ENCODE peak calls at places on chromosome 10, in ten cellular contexts. E, J, S, F, L, Q, B, Y, K and M are unnamed samples.

GRCh38 chr10:119541459-119542356 is 811 bp downstream of the RGS10 start:
- DNase-seq in E (no peak), J (no peak), S (peak), F (peak), L (no peak), Q (peak), B (no peak), Y (no peak), K (peak), M (no peak)

GRCh38 chr10:3239066-3239919 is 66.7 kb upstream of the PITRM1 start:
- DNase-seq in E (peak), J (peak), S (peak), F (peak), L (peak), Q (peak), B (no peak), Y (peak), K (peak), M (peak)

GRCh38 chr10:77898323-77899079 is 28.1 kb downstream of the DLG5 start:
- DNase-seq in E (peak), J (peak), S (peak), F (peak), L (no peak), Q (no peak), B (no peak), Y (no peak), K (no peak), M (no peak)

GRCh38 chr10:85642421-85643170 is 724.0 kb downstream of the GRID1 start:
- DNase-seq in E (no peak), J (peak), S (no peak), F (no peak), L (peak), Q (no peak), B (no peak), Y (no peak), K (peak), M (peak)

GRCh38 chr10:88670497-88670896 is 6.3 kb downstream of the LIPF start:
- DNase-seq in E (no peak), J (no peak), S (no peak), F (no peak), L (no peak), Q (no peak), B (no peak), Y (no peak), K (no peak), M (no peak)

GRCh38 chr10:84214612-84215235 is 10.6 kb downstream of the LRIT2 start:
- DNase-seq in E (no peak), J (no peak), S (peak), F (no peak), L (no peak), Q (no peak), B (no peak), Y (no peak), K (peak), M (no peak)

GRCh38 chr10:122688293-122688989 is 11.2 kb downstream of the C10orf120 start:
- DNase-seq in E (peak), J (no peak), S (no peak), F (no peak), L (no peak), Q (no peak), B (no peak), Y (no peak), K (peak), M (peak)

GRCh38 chr10:89426230-89426868 is 12.0 kb downstream of the IFIT5 start:
- DNase-seq in E (no peak), J (no peak), S (no peak), F (no peak), L (peak), Q (no peak), B (peak), Y (peak), K (peak), M (peak)

GRCh38 chr10:31118561-31118960 is 86.9 kb upstream of the ZNF438 start:
- DNase-seq in E (no peak), J (no peak), S (no peak), F (no peak), L (no peak), Q (no peak), B (no peak), Y (peak), K (peak), M (peak)

GRCh38 chr10:114708717-114709352 is 50.8 kb upstream of the ABLIM1 start:
- DNase-seq in E (no peak), J (no peak), S (no peak), F (no peak), L (peak), Q (no peak), B (peak), Y (peak), K (peak), M (peak)

GRCh38 chr10:132390455-132391371 is 6.3 kb upstream of the PWWP2B start:
- DNase-seq in E (peak), J (no peak), S (no peak), F (peak), L (no peak), Q (peak), B (no peak), Y (no peak), K (no peak), M (no peak)

GRCh38 chr10:122510326-122510725 is 49.0 kb downstream of the HTRA1 start:
- DNase-seq in E (no peak), J (no peak), S (no peak), F (no peak), L (no peak), Q (no peak), B (no peak), Y (no peak), K (no peak), M (no peak)

GRCh38 chr10:95242581-95243317 is 48.1 kb downstream of the PDLIM1 start:
- DNase-seq in E (peak), J (no peak), S (no peak), F (no peak), L (no peak), Q (no peak), B (no peak), Y (peak), K (peak), M (no peak)

GRCh38 chr10:32972454-32972853 is 14.4 kb upstream of the ITGB1 start:
- DNase-seq in E (no peak), J (no peak), S (no peak), F (no peak), L (no peak), Q (no peak), B (no peak), Y (no peak), K (no peak), M (no peak)
- TF ChIP-seq CTCF in E (no peak), J (no peak), S (no peak), F (no peak), L (no peak), Q (no peak), B (no peak), Y (no peak), K (no peak), M (no peak)

GRCh38 chr10:110802551-110803238 is 69.0 kb upstream of the PDCD4 start:
- DNase-seq in E (peak), J (peak), S (peak), F (peak), L (no peak), Q (peak), B (peak), Y (peak), K (no peak), M (peak)

GRCh38 chr10:110803239-110803593 is 68.5 kb upstream of the PDCD4 start:
- DNase-seq in E (no peak), J (no peak), S (no peak), F (no peak), L (no peak), Q (no peak), B (no peak), Y (no peak), K (no peak), M (no peak)

GRCh38 chr10:110802090-110802489 is 69.6 kb upstream of the PDCD4 start:
- DNase-seq in E (no peak), J (no peak), S (no peak), F (no peak), L (no peak), Q (no peak), B (peak), Y (peak), K (no peak), M (no peak)

GRCh38 chr10:110805292-110805691 is 66.4 kb upstream of the PDCD4 start:
- DNase-seq in E (no peak), J (no peak), S (no peak), F (no peak), L (no peak), Q (no peak), B (no peak), Y (no peak), K (no peak), M (no peak)

GRCh38 chr10:110803830-110804338 is 67.8 kb upstream of the PDCD4 start:
- DNase-seq in E (peak), J (no peak), S (peak), F (no peak), L (peak), Q (peak), B (no peak), Y (peak), K (peak), M (no peak)
- H3K4me3 ChIP-seq in E (no peak), J (no peak), S (no peak), F (no peak), L (no peak), Q (no peak), B (no peak), Y (no peak), K (no peak), M (no peak)

DNA sequence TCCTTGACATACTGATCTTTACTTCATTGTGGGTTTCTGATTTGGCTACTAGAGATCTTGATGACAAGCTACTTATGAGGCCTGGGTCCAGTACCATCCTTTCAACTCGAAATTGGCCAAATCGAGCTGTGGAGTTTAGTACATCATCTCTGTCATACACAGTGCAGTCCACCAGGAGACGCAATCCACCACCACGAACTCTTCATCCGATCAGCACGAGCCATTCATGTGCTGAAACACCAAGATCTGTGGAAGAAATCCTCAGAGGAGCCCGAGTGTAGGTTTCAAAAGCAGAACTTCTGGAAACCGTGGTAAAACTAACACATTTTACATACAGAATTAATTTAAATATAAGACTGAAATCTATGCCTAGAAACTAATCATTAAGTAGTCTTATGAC is 14.2 kb downstream of the DNAJC9 start:
- DNase-seq in E (no peak), J (no peak), S (no peak), F (no peak), L (no peak), Q (no peak), B (no peak), Y (no peak), K (peak), M (no peak)
- TF ChIP-seq CTCF in E (no peak), J (no peak), S (no peak), F (no peak), L (peak), Q (no peak), B (peak), Y (no peak), K (peak), M (peak)

DNA sequence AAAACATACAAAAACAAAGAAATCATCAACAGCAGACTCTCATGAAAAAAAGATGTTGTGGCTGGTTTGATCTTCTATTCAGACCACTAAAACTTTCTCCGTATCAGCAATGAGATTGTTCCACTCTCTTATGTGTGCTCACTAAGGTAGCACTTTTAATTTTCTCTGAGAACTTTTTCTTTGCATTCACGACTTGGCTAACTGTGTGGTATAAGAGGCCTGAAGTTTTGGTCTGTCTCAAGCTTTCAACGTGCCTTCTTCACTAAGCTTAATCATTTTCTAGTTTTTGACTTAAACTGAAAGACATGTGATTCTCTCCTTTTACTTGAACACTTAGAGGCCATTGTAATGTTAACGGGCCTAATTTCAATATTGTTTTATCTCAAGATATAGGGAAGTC is 1231.6 kb downstream of the SORCS3 start:
- DNase-seq in E (no peak), J (no peak), S (no peak), F (no peak), L (no peak), Q (no peak), B (no peak), Y (no peak), K (no peak), M (no peak)
- H3K4me3 ChIP-seq in E (no peak), J (no peak), S (no peak), F (no peak), L (no peak), Q (no peak), B (no peak), Y (no peak), K (no peak), M (no peak)

GRCh38 chr10:124632064-124632531 is 112.1 kb downstream of the FAM53B start:
- DNase-seq in E (peak), J (no peak), S (no peak), F (peak), L (no peak), Q (peak), B (no peak), Y (no peak), K (no peak), M (no peak)
- TF ChIP-seq CTCF in E (no peak), J (no peak), S (no peak), F (peak), L (no peak), Q (peak), B (peak), Y (peak), K (no peak), M (peak)

GRCh38 chr10:130111848-130112180 is 1.2 kb upstream of the C10orf143 start:
- DNase-seq in E (no peak), J (no peak), S (no peak), F (no peak), L (no peak), Q (no peak), B (no peak), Y (no peak), K (no peak), M (no peak)
- H3K4me3 ChIP-seq in E (peak), J (peak), S (no peak), F (peak), L (peak), Q (peak), B (peak), Y (peak), K (peak), M (peak)